ENCODE peak calls at places on chromosomes 5 and 9, in five cellular contexts. H, K, X, Y and S are unnamed samples.

GRCh38 chr5:107466233-107466769 is 204.4 kb downstream of the EFNA5 start:
- DNase-seq in H (peak; percentile 42), X (no peak), K (no peak), Y (no peak), S (no peak)

GRCh38 chr9:119009253-119009652 is 360.0 kb downstream of the BRINP1 start:
- DNase-seq in K (no peak), X (no peak), H (peak; percentile 62), Y (no peak), S (no peak)

GRCh38 chr9:92359380-92360007 is 33.7 kb downstream of the CENPP start:
- DNase-seq in K (no peak), H (no peak), Y (no peak), X (no peak), S (no peak)

GRCh38 chr9:621199-621860 is 220.2 kb upstream of the DMRT1 start:
- DNase-seq in K (no peak), Y (no peak), X (no peak), H (no peak), S (no peak)

GRCh38 chr9:22683393-22684075 is 236.9 kb downstream of the DMRTA1 start:
- DNase-seq in H (no peak), K (no peak), X (no peak), Y (no peak), S (no peak)

GRCh38 chr9:85723220-85723619 is 18.5 kb downstream of the AGTPBP1 start:
- DNase-seq in X (no peak), Y (no peak), H (no peak), K (peak; percentile 90), S (no peak)

GRCh38 chr5:95711501-95712346 is 19.4 kb upstream of the RHOBTB3 start:
- DNase-seq in X (no peak), Y (no peak), K (no peak), H (no peak), S (no peak)

GRCh38 chr9:107638922-107639321 is 149.4 kb upstream of the KLF4 start:
- DNase-seq in X (peak; percentile 41), Y (peak; percentile 60), K (no peak), H (peak; percentile 21), S (peak; percentile 53)

GRCh38 chr5:14036947-14037346 is 92.5 kb upstream of the DNAH5 start:
- DNase-seq in K (no peak), Y (no peak), H (no peak), X (no peak), S (no peak)

GRCh38 chr5:141692919-141693848 is 11.2 kb upstream of the ARAP3 start:
- DNase-seq in Y (no peak), H (no peak), X (no peak), K (no peak), S (no peak)

GRCh38 chr9:126791406-126792230 is 13.2 kb upstream of the ZBTB43 start:
- DNase-seq in K (peak; percentile 49), H (peak; percentile 27), Y (peak; percentile 10), X (no peak), S (no peak)

GRCh38 chr9:93119953-93120845 is 13.9 kb downstream of the NINJ1 start:
- DNase-seq in K (peak; percentile 94), Y (peak; percentile 97), H (peak; percentile 90), X (peak; percentile 87), S (peak; percentile 96)

GRCh38 chr5:78720234-78720985 is 71.8 kb upstream of the LHFPL2 start:
- DNase-seq in K (no peak), X (no peak), H (no peak), Y (no peak), S (no peak)

GRCh38 chr9:4382722-4383317 is 83.0 kb upstream of the GLIS3 start:
- DNase-seq in H (no peak), K (no peak), Y (no peak), X (no peak), S (no peak)

GRCh38 chr5:40410231-40410861 is 269.4 kb upstream of the PTGER4 start:
- DNase-seq in Y (no peak), H (no peak), X (no peak), K (no peak), S (no peak)

GRCh38 chr9:130535818-130536521 is 43.4 kb upstream of the FUBP3 start:
- DNase-seq in H (no peak), Y (no peak), K (peak; percentile 25), X (no peak), S (no peak)

GRCh38 chr9:122334916-122335315 is 35.9 kb upstream of the PTGS1 start:
- DNase-seq in X (no peak), H (no peak), K (no peak), Y (no peak), S (no peak)

GRCh38 chr5:61132559-61132958 is 29.7 kb downstream of the SMIM15 start:
- DNase-seq in H (no peak), X (no peak), K (no peak), Y (no peak), S (no peak)

GRCh38 chr5:151612689-151613427 is 21.7 kb upstream of the FAT2 start:
- DNase-seq in K (no peak), Y (no peak), H (no peak), X (no peak), S (no peak)

GRCh38 chr5:175202461-175203065 is 241.4 kb downstream of the DRD1 start:
- DNase-seq in K (no peak), Y (no peak), H (no peak), X (no peak), S (no peak)

GRCh38 chr9:85871008-85871407 is 69.9 kb upstream of the NAA35 start:
- DNase-seq in Y (no peak), H (no peak), K (no peak), X (no peak), S (no peak)

GRCh38 chr5:168879929-168880328 is 300.8 kb upstream of the PANK3 start:
- DNase-seq in X (no peak), Y (no peak), H (no peak), K (no peak), S (peak; percentile 46)

GRCh38 chr5:172052454-172053236 is 46.2 kb upstream of the FBXW11 start:
- DNase-seq in Y (no peak), H (peak; percentile 51), K (no peak), X (no peak), S (no peak)

GRCh38 chr9:89382026-89382986 is 64.0 kb downstream of the SECISBP2 start:
- DNase-seq in Y (no peak), H (no peak), X (no peak), K (no peak), S (no peak)

GRCh38 chr9:133540336-133541025 is 6.0 kb downstream of the ADAMTSL2 start:
- DNase-seq in Y (no peak), K (no peak), X (no peak), H (no peak), S (no peak)

GRCh38 chr5:96235008-96235910 is 197.8 kb downstream of the PCSK1 start:
- DNase-seq in H (no peak), K (no peak), X (no peak), Y (no peak), S (no peak)

GRCh38 chr5:37834542-37835399 is 5.1 kb downstream of the GDNF start:
- DNase-seq in X (no peak), K (no peak), H (no peak), Y (no peak), S (no peak)

GRCh38 chr9:131704195-131704983 is 35.5 kb downstream of the RAPGEF1 start:
- DNase-seq in H (no peak), X (no peak), Y (no peak), K (no peak), S (no peak)

GRCh38 chr9:118991366-118992285 is 377.6 kb downstream of the BRINP1 start:
- DNase-seq in H (no peak), K (no peak), Y (no peak), X (no peak), S (no peak)

GRCh38 chr5:111834926-111835599 is 78.1 kb upstream of the NREP start:
- DNase-seq in X (no peak), K (no peak), Y (no peak), H (no peak), S (no peak)

GRCh38 chr9:133950916-133951231 is 41.2 kb downstream of the VAV2 start:
- DNase-seq in Y (no peak), H (no peak), X (no peak), K (no peak), S (no peak)

GRCh38 chr9:132919609-132920268 is 24.7 kb downstream of the TSC1 start:
- DNase-seq in K (no peak), X (no peak), Y (no peak), H (no peak), S (no peak)

GRCh38 chr5:78706825-78707224 is 58.3 kb upstream of the LHFPL2 start:
- DNase-seq in H (no peak), Y (no peak), X (no peak), K (no peak), S (no peak)

GRCh38 chr9:121738969-121739368 is 87.5 kb downstream of the DAB2IP start:
- DNase-seq in K (peak; percentile 62), X (no peak), H (no peak), Y (no peak), S (no peak)

DNA sequence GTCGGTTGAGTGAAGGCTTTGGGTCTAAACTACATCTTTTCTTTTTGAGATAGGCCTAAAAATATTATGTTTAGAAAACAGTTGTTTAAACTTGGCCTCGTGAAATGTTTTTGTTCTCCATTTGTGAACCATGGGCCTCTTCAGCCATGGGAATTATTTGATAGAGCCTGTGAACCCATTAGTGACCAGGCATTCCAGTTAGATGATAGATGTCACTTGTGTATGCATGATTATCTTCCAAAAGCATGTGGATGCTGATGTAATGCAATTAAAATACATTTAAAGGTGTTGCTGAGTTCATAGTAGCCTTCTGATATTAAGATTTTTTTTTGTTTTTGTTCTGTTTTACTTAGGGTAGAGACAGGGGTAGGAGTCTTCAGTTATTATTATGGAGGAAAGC is 32.7 kb downstream of the CPEB4 start:
- DNase-seq in X (no peak), K (no peak), H (no peak), Y (no peak), S (no peak)
- H3K27ac ChIP-seq in X (peak overlapping the region; percentile 78), K (no peak overlapping the region), H (peak overlapping the region; percentile 80), Y (peak overlapping the region; percentile 59), S (no peak overlapping the region)

GRCh38 chr9:7223981-7224380 is 466.2 kb downstream of the KDM4C start:
- DNase-seq in H (no peak), K (no peak), Y (no peak), X (no peak), S (no peak)
- H3K27me3 ChIP-seq in H (no peaks in the 10 kb centered on the region), K (no peaks in the 10 kb centered on the region), Y (no peaks in the 10 kb centered on the region), X (no peaks in the 10 kb centered on the region), S (no peaks in the 10 kb centered on the region)

GRCh38 chr9:34010979-34011378 is 37.7 kb downstream of the UBAP2 start:
- DNase-seq in K (peak; percentile 3), Y (no peak), H (no peak), X (no peak), S (no peak)
- TF ChIP-seq CTCF in K (no peak), Y (peak; percentile 28), H (no peak), X (no peak), S (no peak)

GRCh38 chr5:73960023-73960422 is 334.0 kb downstream of the ARHGEF28 start:
- DNase-seq in H (no peak), K (no peak), Y (no peak), X (no peak), S (no peak)
- H3K27ac ChIP-seq in H (no peak overlapping the region), K (no peak overlapping the region), Y (no peak overlapping the region), X (no peak overlapping the region), S (no peak overlapping the region)

GRCh38 chr9:114125614-114126013 is 26.5 kb upstream of the KIF12 start:
- DNase-seq in H (no peak), X (no peak), K (no peak), Y (no peak), S (no peak)
- H3K27me3 ChIP-seq in H (no peaks in the 10 kb centered on the region), X (no peaks in the 10 kb centered on the region), K (no peaks in the 10 kb centered on the region), Y (no peaks in the 10 kb centered on the region), S (no peaks in the 10 kb centered on the region)

GRCh38 chr5:94693043-94693822 is 74.8 kb downstream of the SLF1 start:
- DNase-seq in K (peak; percentile 33), H (no peak), Y (no peak), X (no peak), S (no peak)
- TF ChIP-seq CTCF in K (peak; percentile 38), H (no peak), Y (peak; percentile 35), X (peak; percentile 11), S (peak; percentile 44)